ENCODE peak calls at places on chromosomes 7 and 10, in eight cellular contexts. V is breast epithelium, U is uterus, P is IMR-90, T is OCI-LY7, E is PC-3, N is gastrocnemius medialis, Q is colonic mucosa. A is an unnamed sample. For H3K4me1, the result is how much of the 10 kb centered on the place peaks cover.

GRCh38 chr7:99000904-99001442 is 122.6 kb downstream of the TRRAP start:
- DNase-seq in P (no peak), E (no peak), Q (no peak), V (no peak), T (no peak), N (no peak), U (no peak), A (no peak)

GRCh38 chr10:86440874-86441838 is 74.6 kb upstream of the GRID1 start:
- DNase-seq in P (peak), T (no peak), U (no peak), Q (no peak), N (no peak), E (peak), V (no peak), A (peak)

GRCh38 chr10:30431435-30431911 is 2.5 kb upstream of the MAP3K8 start:
- DNase-seq in V (no peak), P (no peak), U (no peak), Q (peak), T (no peak), E (no peak), N (no peak), A (no peak)

GRCh38 chr10:119734396-119735332 is 8.8 kb downstream of the INPP5F start:
- DNase-seq in V (no peak), T (no peak), U (no peak), N (no peak), Q (no peak), P (peak), E (peak), A (no peak)

GRCh38 chr10:95430231-95430951 is 130.8 kb downstream of the SORBS1 start:
- DNase-seq in E (peak), V (no peak), U (peak), Q (peak), P (peak), T (peak), N (peak), A (peak)

GRCh38 chr10:130301026-130301892 is 165.1 kb downstream of the GLRX3 start:
- DNase-seq in U (no peak), V (no peak), N (peak), Q (peak), P (no peak), E (no peak), T (no peak), A (peak)

GRCh38 chr7:136062625-136063336 is 85.6 kb upstream of the MTPN start:
- DNase-seq in T (no peak), V (no peak), E (no peak), U (no peak), P (no peak), N (no peak), Q (no peak), A (no peak)

GRCh38 chr10:84360634-84361365 is 32.4 kb downstream of the CCSER2 start:
- DNase-seq in N (no peak), T (no peak), Q (no peak), U (no peak), P (peak), E (no peak), V (no peak), A (no peak)

GRCh38 chr10:89916481-89916880 is 215.1 kb downstream of the KIF20B start:
- DNase-seq in V (no peak), U (no peak), T (no peak), P (no peak), Q (no peak), E (peak), N (no peak), A (peak)

GRCh38 chr7:139902436-139903102 is 73.5 kb downstream of the TBXAS1 start:
- DNase-seq in V (no peak), E (no peak), U (no peak), Q (no peak), P (peak), N (no peak), T (no peak), A (no peak)

GRCh38 chr10:70480254-70480861 is 1.8 kb downstream of the PALD1 start:
- DNase-seq in P (no peak), E (no peak), N (no peak), U (no peak), T (peak), Q (no peak), V (no peak), A (no peak)

GRCh38 chr10:108385963-108386362 is 1221.5 kb upstream of the SORCS1 start:
- DNase-seq in T (no peak), N (no peak), U (no peak), V (no peak), Q (no peak), E (no peak), P (no peak), A (no peak)

GRCh38 chr10:95363303-95363912 is 72.6 kb upstream of the PDLIM1 start:
- DNase-seq in N (no peak), V (no peak), U (peak), T (peak), Q (peak), E (peak), P (peak), A (peak)

GRCh38 chr7:43077732-43078391 is 34.6 kb upstream of the HECW1 start:
- DNase-seq in N (no peak), Q (no peak), P (peak), V (no peak), E (peak), U (no peak), T (no peak), A (peak)

GRCh38 chr7:8185907-8186306 is 76.1 kb downstream of the ICA1 start:
- DNase-seq in N (no peak), V (no peak), Q (no peak), E (no peak), U (no peak), P (no peak), T (no peak), A (no peak)

GRCh38 chr7:1669954-1670893 is at the start of gene ELFN1:
- DNase-seq in U (peak), P (peak), Q (no peak), E (no peak), T (no peak), N (no peak), V (peak), A (no peak)

GRCh38 chr10:100807241-100808050 is 62.1 kb downstream of the PAX2 start:
- DNase-seq in E (no peak), U (no peak), N (no peak), T (no peak), V (no peak), Q (no peak), P (no peak), A (no peak)

GRCh38 chr10:17428616-17429097 is 25.7 kb downstream of the ST8SIA6 start:
- DNase-seq in N (no peak), E (no peak), U (no peak), V (no peak), Q (no peak), P (no peak), T (no peak), A (no peak)

GRCh38 chr7:139582671-139583155 is 59.2 kb downstream of the CLEC2L start:
- DNase-seq in E (no peak), N (no peak), V (peak), P (no peak), T (no peak), Q (no peak), U (no peak), A (no peak)

GRCh38 chr10:83925133-83925532 is 214.2 kb upstream of the GHITM start:
- DNase-seq in Q (no peak), P (no peak), E (no peak), T (no peak), V (no peak), N (no peak), U (no peak), A (no peak)

GRCh38 chr7:45574521-45575500 is 643 bp downstream of the ADCY1 start:
- DNase-seq in Q (no peak), T (no peak), N (no peak), E (peak), V (no peak), P (peak), U (no peak), A (no peak)

GRCh38 chr7:136692221-136692620 is 176.2 kb upstream of the CHRM2 start:
- DNase-seq in N (no peak), U (no peak), P (no peak), V (no peak), Q (no peak), E (no peak), T (no peak), A (no peak)

GRCh38 chr7:121605297-121605640 is 209.2 kb upstream of the FAM3C start:
- DNase-seq in T (no peak), P (peak), N (no peak), Q (no peak), E (peak), U (no peak), V (no peak), A (peak)

GRCh38 chr10:30528427-30528782 is 94.4 kb downstream of the MAP3K8 start:
- DNase-seq in Q (no peak), V (no peak), T (no peak), E (no peak), P (no peak), U (no peak), N (no peak), A (no peak)

GRCh38 chr10:50866317-50866716 is 19.1 kb downstream of the A1CF start:
- DNase-seq in V (no peak), T (no peak), N (peak), Q (no peak), U (no peak), E (no peak), P (no peak), A (no peak)

GRCh38 chr7:136869006-136869961 is 832 bp downstream of the CHRM2 start:
- DNase-seq in T (no peak), N (no peak), V (no peak), U (no peak), E (no peak), Q (no peak), P (peak), A (peak)

GRCh38 chr10:77810446-77811335 is 115.9 kb downstream of the DLG5 start:
- DNase-seq in T (no peak), P (no peak), N (no peak), U (no peak), E (no peak), Q (no peak), V (no peak), A (no peak)

GRCh38 chr7:93923291-93923690 is 1.8 kb downstream of the GNG11 start:
- DNase-seq in U (no peak), V (no peak), P (no peak), E (no peak), N (no peak), T (no peak), Q (no peak), A (no peak)

GRCh38 chr10:62527019-62527827 is 153.1 kb downstream of the ZNF365 start:
- DNase-seq in U (no peak), Q (no peak), N (no peak), T (peak), E (no peak), P (no peak), V (no peak), A (no peak)

GRCh38 chr7:41096921-41097320 is 606.0 kb downstream of the INHBA start:
- DNase-seq in T (no peak), V (no peak), E (no peak), Q (no peak), N (no peak), P (peak), U (no peak), A (peak)

GRCh38 chr7:2609001-2609411 is 22.8 kb upstream of the TTYH3 start:
- DNase-seq in P (peak), U (no peak), V (no peak), Q (no peak), E (peak), T (peak), N (no peak), A (no peak)

GRCh38 chr7:55550838-55551537 is 21.3 kb downstream of the VOPP1 start:
- DNase-seq in U (no peak), Q (no peak), P (no peak), E (no peak), T (no peak), V (no peak), N (peak), A (peak)

GRCh38 chr7:24917510-24918239 is 62.3 kb downstream of the OSBPL3 start:
- DNase-seq in E (no peak), T (no peak), U (no peak), P (peak), N (no peak), V (no peak), Q (no peak), A (peak)

GRCh38 chr10:50600831-50601466 is 22.8 kb downstream of the SGMS1 start:
- DNase-seq in V (no peak), N (no peak), Q (no peak), P (peak), E (peak), U (no peak), T (no peak), A (peak)

GRCh38 chr7:31146026-31146425 is 93.9 kb downstream of the ADCYAP1R1 start:
- DNase-seq in Q (no peak), N (no peak), T (no peak), E (peak), U (no peak), V (no peak), P (no peak), A (peak)

GRCh38 chr7:31145339-31145738 is 93.2 kb downstream of the ADCYAP1R1 start:
- DNase-seq in E (no peak), Q (no peak), P (no peak), N (no peak), T (no peak), U (no peak), V (no peak), A (no peak)
- TF ChIP-seq CTCF in E (no peak), Q (no peak), P (no peak), N (no peak), T (no peak), U (no peak), V (no peak), A (peak)

GRCh38 chr10:79053481-79054202 is 15.1 kb upstream of the ZMIZ1 start:
- DNase-seq in Q (peak), T (no peak), E (no peak), U (no peak), N (no peak), P (no peak), V (peak), A (no peak)
- H3K4me1 ChIP-seq in Q (under half), T (under half), E (under half), U (under half), N (under half), P (under half), V (under half), A (under half)

DNA sequence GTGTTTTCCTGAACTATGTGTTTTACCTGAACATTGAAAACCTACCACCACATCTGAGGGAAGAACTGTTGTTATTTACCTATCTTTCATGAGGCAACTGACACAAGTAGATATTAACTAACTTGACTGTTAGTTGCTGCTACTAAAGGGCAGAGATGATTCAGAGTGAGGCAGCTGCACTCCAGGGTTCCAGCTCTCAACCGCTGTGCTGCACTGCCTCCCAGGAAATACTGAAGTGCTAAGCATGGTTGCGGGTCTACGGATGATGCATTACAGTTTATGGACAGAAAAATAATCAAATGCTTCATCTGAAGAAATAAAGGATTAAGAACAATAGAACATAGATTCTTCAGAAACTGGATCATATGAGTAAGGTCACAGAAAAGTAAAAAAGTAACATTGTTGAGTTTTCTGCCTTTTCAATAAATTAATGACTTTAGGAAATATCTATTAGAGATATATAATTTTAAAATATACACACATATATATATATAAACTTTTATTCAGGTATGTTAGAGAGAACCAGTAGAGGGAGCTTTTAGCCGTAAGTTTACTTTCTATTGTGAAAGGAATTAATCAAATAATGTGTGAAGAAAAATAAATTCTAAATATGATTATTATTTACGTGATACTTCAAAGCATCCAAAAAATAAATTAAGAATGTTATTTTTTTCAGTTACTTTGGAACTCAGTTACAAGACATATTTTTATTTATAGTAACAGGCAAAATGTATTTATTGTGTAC is 620.0 kb downstream of the CNTNAP2 start:
- DNase-seq in V (no peak), Q (no peak), T (no peak), P (no peak), E (peak), U (no peak), N (no peak), A (no peak)
- TF ChIP-seq CTCF in V (no peak), Q (no peak), T (peak), P (no peak), E (peak), U (no peak), N (no peak), A (peak)

GRCh38 chr10:97353945-97354344 is 19.4 kb upstream of the FRAT2 start:
- DNase-seq in N (no peak), T (no peak), Q (no peak), E (no peak), U (no peak), P (no peak), V (no peak), A (no peak)
- H3K4me1 ChIP-seq in N (under half), T (under half), Q (under half), E (under half), U (under half), P (under half), V (under half), A (under half)

GRCh38 chr10:71970331-71970730 is 6.1 kb downstream of the CHST3 start:
- DNase-seq in P (no peak), Q (peak), T (no peak), N (peak), E (peak), V (no peak), U (no peak), A (no peak)
- TF ChIP-seq CTCF in P (peak), Q (no peak), T (no peak), N (peak), E (peak), V (no peak), U (no peak), A (peak)

GRCh38 chr10:131998050-131998844 is 16.5 kb upstream of the BNIP3 start:
- DNase-seq in U (no peak), N (no peak), E (no peak), P (no peak), Q (no peak), T (no peak), V (no peak), A (no peak)

GRCh38 chr10:131996508-131997365 is 15.0 kb upstream of the BNIP3 start:
- DNase-seq in V (no peak), E (no peak), N (peak), U (no peak), T (no peak), Q (no peak), P (no peak), A (no peak)

GRCh38 chr10:132001238-132001977 is 19.7 kb upstream of the BNIP3 start:
- DNase-seq in T (no peak), U (no peak), V (no peak), N (no peak), E (peak), P (peak), Q (no peak), A (no peak)

GRCh38 chr10:131997366-131998049 is 15.8 kb upstream of the BNIP3 start:
- DNase-seq in Q (peak), U (peak), N (peak), E (peak), P (peak), T (peak), V (peak), A (no peak)

GRCh38 chr10:131998845-131999681 is 17.3 kb upstream of the BNIP3 start:
- DNase-seq in U (no peak), V (no peak), P (no peak), T (no peak), Q (no peak), N (no peak), E (no peak), A (no peak)
- H3K4me1 ChIP-seq in U (under half), V (under half), P (under half), T (under half), Q (under half), N (under half), E (under half), A (under half)

GRCh38 chr7:110090113-110090820 is 1000.7 kb upstream of the LRRN3 start:
- DNase-seq in E (peak), N (no peak), U (no peak), T (peak), Q (no peak), V (no peak), P (peak), A (peak)
- TF ChIP-seq CTCF in E (peak), N (no peak), U (no peak), T (peak), Q (peak), V (no peak), P (peak), A (peak)

GRCh38 chr7:101169110-101169837 is 3.9 kb upstream of the VGF start:
- DNase-seq in E (no peak), N (no peak), P (no peak), V (no peak), T (no peak), Q (no peak), U (no peak), A (no peak)
- H3K4me1 ChIP-seq in E (under half), N (under half), P (under half), V (under half), T (under half), Q (under half), U (under half), A (under half)

GRCh38 chr10:48452879-48453412 is 146.5 kb downstream of the MAPK8 start:
- DNase-seq in E (no peak), V (peak), T (no peak), U (no peak), N (no peak), Q (no peak), P (no peak), A (no peak)

GRCh38 chr10:48450233-48450810 is 143.8 kb downstream of the MAPK8 start:
- DNase-seq in E (no peak), U (no peak), V (peak), P (no peak), T (no peak), N (no peak), Q (no peak), A (no peak)

GRCh38 chr10:48450811-48451466 is 144.5 kb downstream of the MAPK8 start:
- DNase-seq in E (no peak), V (peak), Q (no peak), T (no peak), N (no peak), U (no peak), P (no peak), A (no peak)

GRCh38 chr10:48453451-48454301 is 147.2 kb downstream of the MAPK8 start:
- DNase-seq in U (no peak), V (peak), Q (no peak), T (no peak), N (no peak), P (no peak), E (no peak), A (no peak)

GRCh38 chr10:48451969-48452878 is 145.7 kb downstream of the MAPK8 start:
- DNase-seq in E (no peak), V (peak), N (no peak), U (no peak), P (no peak), T (no peak), Q (no peak), A (no peak)
- TF ChIP-seq CTCF in E (no peak), V (no peak), N (no peak), U (no peak), P (no peak), T (no peak), Q (no peak), A (no peak)

GRCh38 chr10:122464575-122464974 is 3.2 kb downstream of the HTRA1 start:
- DNase-seq in P (no peak), N (no peak), Q (no peak), E (no peak), V (no peak), U (no peak), T (no peak), A (no peak)

GRCh38 chr10:122463466-122464157 is 2.3 kb downstream of the HTRA1 start:
- DNase-seq in Q (no peak), T (no peak), E (no peak), V (no peak), P (no peak), U (no peak), N (no peak), A (no peak)

GRCh38 chr10:122465401-122465800 is 4.0 kb downstream of the HTRA1 start:
- DNase-seq in E (no peak), P (no peak), V (no peak), U (no peak), T (no peak), Q (no peak), N (no peak), A (no peak)

GRCh38 chr10:122462533-122463465 is 1.4 kb downstream of the HTRA1 start:
- DNase-seq in V (no peak), Q (peak), N (peak), E (peak), P (peak), T (no peak), U (peak), A (peak)

GRCh38 chr10:122464158-122464510 is 2.8 kb downstream of the HTRA1 start:
- DNase-seq in V (no peak), Q (no peak), N (no peak), E (no peak), U (no peak), P (no peak), T (no peak), A (no peak)
- H3K4me1 ChIP-seq in V (under half), Q (under half), N (under half), E (under half), U (under half), P (under half), T (under half), A (under half)